ENCODE peak calls at places on chromosome 17, in seven cellular contexts. S, G, T, D, J, I and A are unnamed samples.

GRCh38 chr17:75209061-75209460 is 3.6 kb downstream of the NUP85 start:
- DNase-seq in I (no peak), J (no peak), D (no peak), G (no peak), S (no peak), T (no peak), A (no peak)

GRCh38 chr17:12296120-12296727 is 275.5 kb downstream of the MAP2K4 start:
- DNase-seq in G (no peak), S (no peak), I (no peak), T (no peak), J (no peak), D (peak), A (peak)

GRCh38 chr17:60934723-60935122 is 257.1 kb downstream of the BCAS3 start:
- DNase-seq in S (no peak), T (no peak), J (no peak), G (no peak), I (no peak), D (no peak), A (no peak)

GRCh38 chr17:13584701-13585080 is 17.0 kb downstream of the HS3ST3A1 start:
- DNase-seq in G (peak), J (no peak), S (no peak), T (no peak), I (no peak), D (no peak), A (peak)

GRCh38 chr17:48045270-48046001 is 2.7 kb upstream of the NFE2L1 start:
- DNase-seq in D (no peak), S (no peak), J (no peak), I (no peak), T (no peak), G (no peak), A (peak)

GRCh38 chr17:28252436-28252835 is 66.6 kb upstream of the TMEM97 start:
- DNase-seq in S (no peak), T (no peak), I (peak), J (peak), D (no peak), G (peak), A (peak)

GRCh38 chr17:48483471-48484131 is 47.2 kb downstream of the HOXB1 start:
- DNase-seq in S (peak), I (peak), J (peak), D (no peak), T (no peak), G (peak), A (peak)

GRCh38 chr17:76550712-76551615 is 11.1 kb downstream of the PRCD start:
- DNase-seq in S (no peak), D (no peak), G (no peak), T (peak), J (no peak), I (no peak), A (no peak)

GRCh38 chr17:40561871-40562611 is 3.2 kb downstream of the CCR7 start:
- DNase-seq in D (no peak), G (no peak), T (no peak), S (peak), J (no peak), I (no peak), A (no peak)

GRCh38 chr17:82385559-82386255 is 14.1 kb downstream of the UTS2R start:
- DNase-seq in G (no peak), I (no peak), T (no peak), D (no peak), S (no peak), J (no peak), A (no peak)

GRCh38 chr17:51165680-51166197 is 472 bp upstream of the NME2 start:
- DNase-seq in T (peak), S (no peak), J (no peak), I (no peak), G (no peak), D (no peak), A (peak)

GRCh38 chr17:2335726-2336214 is 487 bp downstream of the TSR1 start:
- DNase-seq in T (no peak), D (no peak), G (no peak), J (no peak), I (no peak), S (no peak), A (peak)

GRCh38 chr17:14196337-14196997 is 40.2 kb downstream of the CDRT15 start:
- DNase-seq in D (no peak), T (no peak), I (no peak), S (no peak), J (no peak), G (no peak), A (no peak)

GRCh38 chr17:2949469-2950044 is 113.8 kb downstream of the OR1D5 start:
- DNase-seq in T (no peak), S (no peak), G (peak), J (peak), I (no peak), D (no peak), A (peak)

GRCh38 chr17:53971361-53971760 is 148.6 kb downstream of the KIF2B start:
- DNase-seq in D (no peak), G (no peak), T (no peak), S (no peak), J (no peak), I (no peak), A (no peak)

GRCh38 chr17:67260051-67260987 is 15.3 kb upstream of the HELZ start:
- DNase-seq in I (peak), G (peak), D (peak), S (no peak), J (no peak), T (peak), A (peak)

GRCh38 chr17:6667516-6667915 is 16.0 kb downstream of the C17orf100 start:
- DNase-seq in G (no peak), I (no peak), D (no peak), T (no peak), S (no peak), J (no peak), A (no peak)

GRCh38 chr17:77637807-77638182 is 320.7 kb upstream of the TNRC6C start:
- DNase-seq in G (no peak), T (no peak), D (no peak), J (no peak), I (no peak), S (no peak), A (no peak)

GRCh38 chr17:72715906-72716572 is 376.4 kb downstream of the SLC39A11 start:
- DNase-seq in D (no peak), J (peak), S (no peak), I (peak), T (no peak), G (peak), A (peak)

GRCh38 chr17:34572483-34572882 is 6.9 kb upstream of the TMEM132E start:
- DNase-seq in D (no peak), G (no peak), I (no peak), T (no peak), J (no peak), S (no peak), A (no peak)

GRCh38 chr17:70629902-70630301 is 460.6 kb downstream of the KCNJ2 start:
- DNase-seq in T (no peak), I (no peak), G (no peak), D (no peak), J (no peak), S (no peak), A (peak)

GRCh38 chr17:78041401-78042179 is 83.1 kb downstream of the TNRC6C start:
- DNase-seq in G (no peak), J (no peak), I (no peak), T (no peak), S (no peak), D (no peak), A (peak)

GRCh38 chr17:13273744-13274295 is 256.0 kb upstream of the ELAC2 start:
- DNase-seq in G (peak), J (no peak), D (no peak), S (no peak), T (no peak), I (no peak), A (peak)

GRCh38 chr17:78127240-78127887 is 1.2 kb downstream of the TMC6 start:
- DNase-seq in T (peak), S (peak), J (no peak), G (no peak), I (no peak), D (peak), A (no peak)

GRCh38 chr17:78253946-78254672 is 22.7 kb downstream of the TMEM235 start:
- DNase-seq in J (peak), I (peak), S (peak), T (peak), G (peak), D (peak), A (peak)